ENCODE peak calls at places on chromosomes 16 and 17, in nine cellular contexts. H is MM.1S; Z is kidney; Q is heart right ventricle; A is left lung; K is lower lobe of right lung; L is cardiac muscle cell; R is PC-3; Y is CD8-positive, alpha-beta T cell. E is an unnamed sample. For H3K36me3 and H3K4me1, the result is how much of the 10 kb centered on the place peaks cover.

GRCh38 chr16:83771306-83771942 is 36.4 kb upstream of the HSBP1 start:
- DNase-seq in K (no peak), Z (peak), Y (no peak), Q (peak), L (peak), A (no peak), H (no peak), R (no peak), E (no peak)

GRCh38 chr16:49603956-49604355 is 230.4 kb downstream of the C16orf78 start:
- DNase-seq in Z (no peak), A (no peak), Q (no peak), K (no peak), R (no peak), Y (no peak), H (no peak), L (no peak), E (no peak)

GRCh38 chr17:7987112-7987893 is 15.1 kb upstream of the GUCY2D start:
- DNase-seq in A (no peak), Z (no peak), Q (no peak), K (no peak), R (no peak), H (no peak), L (no peak), Y (no peak), E (no peak)

GRCh38 chr16:89586853-89587252 is 11.3 kb downstream of the CPNE7 start:
- DNase-seq in A (no peak), Q (no peak), H (no peak), Y (no peak), R (no peak), L (no peak), Z (no peak), K (no peak), E (no peak)

GRCh38 chr16:86994651-86995171 is 322.5 kb downstream of the C16orf95 start:
- DNase-seq in L (no peak), Q (no peak), R (peak), Y (no peak), K (no peak), Z (peak), A (no peak), H (no peak), E (no peak)

GRCh38 chr17:48729335-48730239 is 1.0 kb upstream of the HOXB13 start:
- DNase-seq in Y (no peak), Q (no peak), Z (no peak), K (no peak), H (no peak), A (no peak), R (peak), L (no peak), E (no peak)

GRCh38 chr16:31470615-31471014 is 1.3 kb upstream of the TGFB1I1 start:
- DNase-seq in K (no peak), Q (no peak), L (no peak), Y (no peak), Z (no peak), H (no peak), A (no peak), R (no peak), E (no peak)

GRCh38 chr17:57648720-57649119 is 96.4 kb downstream of the CCDC182 start:
- DNase-seq in Z (no peak), A (no peak), Q (no peak), Y (no peak), L (no peak), R (no peak), K (no peak), H (no peak), E (no peak)

GRCh38 chr16:57123216-57123968 is 31.0 kb downstream of the CPNE2 start:
- DNase-seq in H (no peak), Y (no peak), Q (no peak), Z (no peak), K (no peak), R (no peak), L (no peak), A (no peak), E (no peak)

GRCh38 chr17:57724729-57725125 is 20.4 kb downstream of the CCDC182 start:
- DNase-seq in A (no peak), R (no peak), L (no peak), H (no peak), Q (no peak), K (no peak), Z (no peak), Y (no peak), E (no peak)

GRCh38 chr16:21984062-21984461 is 16.9 kb downstream of the PDZD9 start:
- DNase-seq in R (no peak), H (no peak), Z (no peak), Y (no peak), L (no peak), A (no peak), Q (no peak), K (no peak), E (no peak)

GRCh38 chr17:50861822-50862528 is 4.2 kb downstream of the TOB1 start:
- DNase-seq in R (no peak), H (no peak), A (no peak), K (no peak), L (no peak), Q (no peak), Y (no peak), Z (no peak), E (no peak)

GRCh38 chr16:58393138-58393504 is 850 bp downstream of the GINS3 start:
- DNase-seq in K (no peak), H (no peak), Y (no peak), L (no peak), Q (no peak), A (no peak), Z (no peak), R (no peak), E (no peak)

GRCh38 chr17:35588196-35588920 is 1.2 kb downstream of the AP2B1 start:
- DNase-seq in Y (no peak), H (no peak), A (no peak), K (no peak), Q (no peak), Z (no peak), R (peak), L (no peak), E (no peak)

GRCh38 chr17:81607431-81607830 is 29.5 kb downstream of the NPLOC4 start:
- DNase-seq in Z (no peak), L (no peak), K (no peak), A (no peak), R (no peak), H (no peak), Y (no peak), Q (no peak), E (no peak)

GRCh38 chr17:81612172-81612571 is 24.7 kb downstream of the NPLOC4 start:
- DNase-seq in Y (no peak), Z (peak), K (no peak), A (no peak), R (no peak), L (peak), H (no peak), Q (no peak), E (no peak)

GRCh38 chr17:81609541-81610353 is 27.2 kb downstream of the NPLOC4 start:
- DNase-seq in K (no peak), Q (no peak), R (no peak), H (no peak), L (no peak), Z (peak), A (no peak), Y (no peak), E (no peak)

GRCh38 chr17:81608082-81608481 is 28.8 kb downstream of the NPLOC4 start:
- DNase-seq in H (no peak), Z (no peak), A (no peak), L (no peak), K (peak), Q (no peak), R (no peak), Y (no peak), E (no peak)

DNA sequence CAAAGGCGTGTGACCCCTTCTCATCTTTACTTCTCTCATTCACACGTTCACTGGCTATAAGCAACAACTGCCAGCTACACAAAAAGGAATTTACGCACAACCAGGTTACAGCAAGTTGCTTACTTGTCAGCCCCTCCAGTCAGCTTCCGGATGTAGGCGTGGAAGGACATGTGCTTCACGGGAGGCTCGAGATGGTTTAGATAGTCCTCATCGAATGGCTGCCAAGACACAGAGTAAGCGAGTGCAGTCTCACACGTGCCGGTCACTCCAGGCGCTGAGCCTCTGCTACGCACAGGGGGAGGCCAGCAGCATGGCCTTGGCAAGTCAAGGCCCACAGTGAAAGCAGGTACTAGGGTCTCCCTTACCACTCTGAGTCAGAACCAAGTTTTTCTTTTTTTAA is 28.3 kb downstream of the NPLOC4 start:
- DNase-seq in Z (no peak), Q (no peak), R (no peak), H (no peak), L (no peak), A (no peak), Y (no peak), K (peak), E (no peak)
- H3K36me3 ChIP-seq in Z (half or more), Q (half or more), R (half or more), H (under half), L (half or more), A (under half), Y (under half), K (half or more), E (under half)

GRCh38 chr16:25859645-25860044 is 167.9 kb downstream of the HS3ST4 start:
- DNase-seq in Y (no peak), L (no peak), Q (no peak), H (no peak), A (no peak), R (no peak), K (no peak), Z (no peak), E (no peak)

GRCh38 chr16:25855063-25855462 is 163.3 kb downstream of the HS3ST4 start:
- DNase-seq in Q (no peak), R (no peak), Z (no peak), A (no peak), K (no peak), L (no peak), H (no peak), Y (no peak), E (no peak)

GRCh38 chr16:25854141-25854540 is 162.4 kb downstream of the HS3ST4 start:
- DNase-seq in Z (no peak), L (no peak), K (no peak), Q (no peak), Y (no peak), A (no peak), H (no peak), R (no peak), E (no peak)

DNA sequence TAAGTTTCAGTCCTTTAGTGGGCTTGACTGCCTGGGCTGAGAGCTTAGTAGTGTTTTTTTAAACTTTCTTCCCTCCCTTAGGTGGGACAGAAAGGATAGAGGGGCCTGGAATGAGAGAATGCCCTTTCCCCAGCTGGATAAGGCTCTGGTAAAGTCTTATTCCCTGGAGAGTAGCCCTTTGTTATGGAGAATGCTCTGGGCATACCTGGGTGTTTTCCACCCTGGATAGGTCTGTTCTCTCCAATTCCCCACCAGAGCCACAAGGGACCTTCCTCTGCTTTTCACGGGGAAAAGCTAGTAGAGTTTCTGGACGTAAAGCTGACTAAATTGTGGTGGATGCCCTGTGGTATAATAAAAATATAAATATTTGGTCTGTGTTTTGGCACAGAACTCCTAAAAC is 164.1 kb downstream of the HS3ST4 start:
- DNase-seq in Y (no peak), K (no peak), R (no peak), L (no peak), A (no peak), Z (no peak), Q (no peak), H (no peak), E (no peak)
- H3K4me1 ChIP-seq in Y (under half), K (under half), R (under half), L (under half), A (under half), Z (under half), Q (under half), H (under half), E (under half)

GRCh38 chr16:85674418-85674755 is 14.4 kb downstream of the GINS2 start:
- DNase-seq in Z (no peak), A (no peak), K (no peak), Y (no peak), R (no peak), Q (no peak), H (no peak), L (no peak), E (no peak)
- H3K36me3 ChIP-seq in Z (under half), A (under half), K (half or more), Y (under half), R (under half), Q (under half), H (under half), L (half or more), E (under half)

GRCh38 chr17:14135906-14136590 is 66.7 kb downstream of the COX10 start:
- DNase-seq in H (no peak), Z (no peak), A (no peak), L (no peak), Y (no peak), K (no peak), R (no peak), Q (no peak), E (no peak)
- H3K4me1 ChIP-seq in H (under half), Z (under half), A (under half), L (under half), Y (under half), K (under half), R (under half), Q (under half), E (under half)

GRCh38 chr16:19518423-19518822 is 3.5 kb downstream of the GDE1 start:
- DNase-seq in R (no peak), A (no peak), Q (no peak), Z (no peak), L (no peak), H (no peak), Y (no peak), K (no peak), E (no peak)

GRCh38 chr16:19512297-19512696 is 9.6 kb downstream of the GDE1 start:
- DNase-seq in R (no peak), Y (no peak), Z (no peak), L (no peak), A (no peak), H (no peak), Q (no peak), K (no peak), E (no peak)

GRCh38 chr16:19517424-19518089 is 4.3 kb downstream of the GDE1 start:
- DNase-seq in L (no peak), Z (no peak), Y (no peak), R (peak), H (no peak), K (no peak), A (no peak), Q (no peak), E (no peak)

GRCh38 chr16:19515765-19516164 is 6.1 kb downstream of the GDE1 start:
- DNase-seq in L (no peak), K (no peak), Y (no peak), H (no peak), Q (no peak), A (no peak), R (peak), Z (no peak), E (no peak)

GRCh38 chr16:19513377-19514053 is 8.4 kb downstream of the GDE1 start:
- DNase-seq in R (no peak), Y (no peak), L (no peak), K (no peak), A (no peak), Q (no peak), Z (no peak), H (no peak), E (no peak)
- H3K36me3 ChIP-seq in R (under half), Y (under half), L (half or more), K (half or more), A (under half), Q (half or more), Z (under half), H (under half), E (under half)